ENCODE peak calls at places on chromosomes 11 and 22, in four cellular contexts. L is CD4-positive, CD25-positive, alpha-beta regulatory T cell; U is spleen; Z is RWPE1. A is an unnamed sample.

GRCh38 chr11:31687256-31687655 is 123.9 kb downstream of the PAX6 start:
- DNase-seq in Z (no peak), U (no peak), L (no peak), A (no peak)

GRCh38 chr11:16678466-16679116 is 59.9 kb upstream of the C11orf58 start:
- DNase-seq in L (no peak), Z (no peak), U (no peak), A (no peak)

GRCh38 chr11:107947904-107948303 is 19.7 kb downstream of the RAB39A start:
- DNase-seq in Z (no peak), L (no peak), U (no peak), A (no peak)

GRCh38 chr11:126440792-126441514 is 85.5 kb downstream of the ST3GAL4 start:
- DNase-seq in L (peak), Z (peak), U (peak), A (no peak)

GRCh38 chr11:100273066-100273815 is 413.8 kb upstream of the ARHGAP42 start:
- DNase-seq in L (no peak), U (peak), Z (no peak), A (no peak)

GRCh38 chr11:65606876-65607613 is 7.0 kb downstream of the MAP3K11 start:
- DNase-seq in L (no peak), Z (peak), U (peak), A (no peak)

GRCh38 chr11:85974126-85974525 is 94.8 kb downstream of the PICALM start:
- DNase-seq in U (no peak), Z (no peak), L (no peak), A (no peak)

GRCh38 chr11:126843096-126843495 is 157.5 kb downstream of the KIRREL3 start:
- DNase-seq in U (no peak), Z (no peak), L (no peak), A (no peak)

GRCh38 chr22:37222440-37222971 is 10.2 kb upstream of the SSTR3 start:
- DNase-seq in L (no peak), U (peak), Z (no peak), A (no peak)

GRCh38 chr11:112564228-112564955 is 303.7 kb upstream of the PLET1 start:
- DNase-seq in Z (peak), L (no peak), U (no peak), A (peak)

GRCh38 chr22:35498026-35498425 is 42.6 kb upstream of the RASD2 start:
- DNase-seq in U (no peak), Z (no peak), L (no peak), A (no peak)

GRCh38 chr11:2904153-2905052 is 18.8 kb upstream of the CDKN1C start:
- DNase-seq in U (no peak), L (no peak), Z (no peak), A (no peak)

GRCh38 chr11:110529043-110529442 is 99.3 kb downstream of the FDX1 start:
- DNase-seq in L (no peak), Z (no peak), U (no peak), A (no peak)

GRCh38 chr11:115222218-115222862 is 281.9 kb downstream of the CADM1 start:
- DNase-seq in U (no peak), Z (peak), L (peak), A (peak)

GRCh38 chr11:10627816-10628215 is 59.4 kb upstream of the LYVE1 start:
- DNase-seq in L (no peak), U (no peak), Z (no peak), A (no peak)

GRCh38 chr11:122207505-122207904 is 91.5 kb upstream of the BLID start:
- DNase-seq in L (no peak), Z (no peak), U (no peak), A (no peak)

GRCh38 chr11:96337541-96338530 is 5.2 kb downstream of the MAML2 start:
- DNase-seq in U (peak), Z (no peak), L (no peak), A (no peak)

GRCh38 chr11:18703001-18703763 is 4.6 kb downstream of the TMEM86A start:
- DNase-seq in U (no peak), Z (no peak), L (no peak), A (no peak)

GRCh38 chr22:38017272-38017920 is 33.0 kb upstream of the SOX10 start:
- DNase-seq in U (no peak), Z (no peak), L (no peak), A (no peak)

GRCh38 chr11:120235024-120235628 is 4.8 kb upstream of the POU2F3 start:
- DNase-seq in L (no peak), U (no peak), Z (peak), A (peak)

GRCh38 chr11:75450826-75451783 is 18.1 kb upstream of the KLHL35 start:
- DNase-seq in Z (no peak), U (no peak), L (no peak), A (no peak)

GRCh38 chr22:45478108-45478771 is 24.4 kb upstream of the FBLN1 start:
- DNase-seq in U (peak), Z (peak), L (no peak), A (no peak)

GRCh38 chr11:16841481-16841880 is 103.0 kb downstream of the C11orf58 start:
- DNase-seq in Z (no peak), L (no peak), U (no peak), A (no peak)

GRCh38 chr11:47215366-47215925 is 672 bp downstream of the DDB2 start:
- DNase-seq in U (no peak), L (no peak), Z (no peak), A (no peak)

GRCh38 chr11:47539681-47540039 is 13.3 kb downstream of the CELF1 start:
- DNase-seq in L (no peak), Z (peak), U (no peak), A (no peak)

GRCh38 chr11:86416494-86416893 is 41.8 kb downstream of the CCDC81 start:
- DNase-seq in U (no peak), L (no peak), Z (no peak), A (no peak)

GRCh38 chr11:74672956-74673895 is 58.0 kb downstream of the CHRDL2 start:
- DNase-seq in U (peak), L (no peak), Z (peak), A (no peak)

GRCh38 chr11:11179239-11179638 is 173.8 kb downstream of the CSNK2A3 start:
- DNase-seq in U (no peak), Z (peak), L (no peak), A (peak)

GRCh38 chr11:121453589-121454299 is 977 bp upstream of the SORL1-AS1 start:
- DNase-seq in Z (no peak), U (no peak), L (no peak), A (no peak)

GRCh38 chr11:130905512-130905911 is 10.8 kb downstream of the SNX19 start:
- DNase-seq in U (no peak), L (no peak), Z (no peak), A (no peak)

GRCh38 chr11:122368796-122369195 is 252.8 kb upstream of the BLID start:
- DNase-seq in L (no peak), Z (no peak), U (no peak), A (no peak)

GRCh38 chr11:975824-976223 is 50.2 kb downstream of the AP2A2 start:
- DNase-seq in L (no peak), U (peak), Z (no peak), A (no peak)

DNA sequence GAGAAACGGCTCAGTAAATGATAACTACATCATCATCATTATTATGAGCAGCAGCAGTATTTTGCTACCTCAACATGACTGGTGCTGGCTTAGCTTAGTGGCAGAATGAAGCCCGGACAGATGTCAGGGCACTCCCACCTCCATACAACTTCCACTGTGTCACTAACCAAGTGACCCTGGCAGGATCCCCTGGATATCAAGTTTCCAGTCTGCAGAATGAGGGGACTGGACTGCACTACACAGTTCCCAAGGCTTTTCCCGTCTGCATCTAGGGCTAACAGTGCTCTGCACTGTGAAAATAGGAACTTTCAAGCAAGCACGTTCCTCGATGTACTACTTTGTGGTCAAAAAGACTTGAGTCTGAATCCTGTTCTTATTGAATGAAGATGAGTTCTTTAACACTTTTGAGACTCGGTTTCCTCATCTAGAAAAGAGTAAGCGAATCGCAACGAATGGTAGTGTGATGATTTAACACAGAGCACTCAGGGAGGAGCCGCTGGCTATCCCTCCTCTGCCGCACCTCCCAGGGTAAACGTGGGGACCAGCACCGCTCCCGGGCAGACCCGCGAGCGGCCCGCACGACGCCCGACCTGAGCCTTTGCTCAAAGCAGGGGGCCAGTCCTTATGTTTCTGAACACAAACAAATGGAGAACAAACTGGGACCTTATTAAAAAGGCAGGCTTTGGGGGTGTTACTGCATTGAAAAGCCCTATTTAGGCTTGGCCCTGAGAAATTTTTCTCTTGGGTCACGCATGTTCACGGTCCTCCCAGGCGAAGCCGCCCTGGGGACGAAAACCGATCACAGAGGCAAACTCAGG is 910 bp downstream of the CLTCL1 start:
- DNase-seq in Z (no peak), L (no peak), U (peak), A (no peak)
- H3K27ac ChIP-seq in Z (peak), L (no peak), U (peak), A (peak)

GRCh38 chr22:23153994-23154393 is 8.7 kb downstream of the RAB36 start:
- DNase-seq in U (peak), L (no peak), Z (no peak), A (no peak)
- H3K27ac ChIP-seq in U (peak), L (no peak), Z (no peak), A (no peak)

GRCh38 chr11:68946416-68947090 is 34.2 kb downstream of the MRGPRD start:
- DNase-seq in L (no peak), Z (peak), U (peak), A (no peak)

GRCh38 chr11:68950268-68950667 is 30.5 kb downstream of the MRGPRD start:
- DNase-seq in Z (peak), U (no peak), L (no peak), A (no peak)

GRCh38 chr11:68948948-68949347 is 31.8 kb downstream of the MRGPRD start:
- DNase-seq in U (no peak), Z (no peak), L (no peak), A (no peak)

GRCh38 chr11:68947151-68947550 is 33.6 kb downstream of the MRGPRD start:
- DNase-seq in Z (no peak), U (no peak), L (no peak), A (no peak)

GRCh38 chr11:68948496-68948895 is 32.3 kb downstream of the MRGPRD start:
- DNase-seq in Z (no peak), L (no peak), U (no peak), A (no peak)
- H3K27ac ChIP-seq in Z (no peak), L (no peak), U (no peak), A (no peak)

GRCh38 chr11:64268028-64268686 is 16.3 kb downstream of the BAD start:
- DNase-seq in U (peak), Z (no peak), L (no peak), A (no peak)

GRCh38 chr11:64266339-64266738 is 15.0 kb downstream of the PLCB3 start:
- DNase-seq in U (peak), Z (peak), L (no peak), A (no peak)

GRCh38 chr11:64265176-64266160 is 14.1 kb downstream of the PLCB3 start:
- DNase-seq in U (peak), Z (no peak), L (no peak), A (no peak)

GRCh38 chr11:64268687-64269379 is 15.6 kb downstream of the BAD start:
- DNase-seq in U (peak), Z (no peak), L (no peak), A (no peak)

DNA sequence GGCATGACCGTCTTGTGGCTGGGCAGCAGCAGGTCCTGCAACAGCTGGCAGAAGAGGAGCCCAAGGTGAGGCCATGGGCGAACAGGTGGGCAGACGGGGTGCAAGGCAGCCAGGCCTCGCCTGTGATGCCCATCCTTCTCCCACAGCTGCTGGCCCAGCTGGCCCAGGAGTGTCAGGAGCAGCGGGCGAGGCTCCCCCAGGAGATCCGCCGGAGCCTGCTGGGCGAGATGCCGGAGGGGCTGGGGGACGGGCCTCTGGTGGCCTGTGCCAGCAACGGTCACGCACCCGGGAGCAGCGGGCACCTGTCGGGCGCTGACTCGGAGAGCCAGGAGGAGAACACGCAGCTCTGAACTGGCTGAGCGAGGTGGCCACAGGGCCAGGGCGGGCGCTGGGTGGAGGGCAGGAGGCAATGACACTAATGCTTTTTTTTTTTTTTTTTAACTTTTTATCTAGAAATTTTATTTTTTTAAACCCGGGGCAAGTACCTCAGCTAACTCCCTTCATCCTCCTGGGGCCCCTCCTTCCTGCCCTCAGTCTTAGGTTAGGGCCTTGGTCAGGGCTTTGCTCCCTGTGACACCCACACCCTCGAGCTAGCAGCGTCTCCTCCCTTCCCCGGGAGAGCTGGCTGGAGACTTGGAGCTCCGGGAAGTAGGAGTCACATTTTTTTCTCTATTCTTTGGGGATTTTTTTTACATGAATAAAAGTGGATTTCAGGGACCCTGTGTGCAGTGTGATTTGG is 16.0 kb downstream of the PLCB3 start:
- DNase-seq in L (no peak), U (peak), Z (no peak), A (no peak)
- H3K27ac ChIP-seq in L (no peak), U (peak), Z (peak), A (peak)

DNA sequence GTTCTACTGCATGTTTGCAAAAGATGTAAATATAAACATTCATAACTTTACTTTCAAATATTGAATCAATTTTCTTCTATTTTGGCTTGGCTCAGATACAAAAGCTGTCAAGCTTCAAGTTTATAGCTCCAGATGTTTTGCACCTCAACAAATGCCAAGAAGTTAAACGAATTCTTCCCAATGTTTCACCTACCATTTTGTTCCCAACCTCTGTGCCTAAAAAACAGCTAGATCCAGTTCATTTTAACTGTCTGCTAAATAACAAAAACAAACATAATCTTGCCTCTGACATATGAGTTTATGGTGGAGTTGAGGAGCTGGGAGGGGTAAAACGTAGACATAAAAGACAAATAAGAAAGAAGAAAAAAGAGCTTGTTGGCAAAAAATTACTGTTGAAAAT is 76.4 kb downstream of the RAB30 start:
- DNase-seq in U (no peak), L (no peak), Z (no peak), A (no peak)
- H3K27ac ChIP-seq in U (no peak), L (no peak), Z (no peak), A (no peak)

GRCh38 chr11:69135420-69136363 is 20.0 kb upstream of the SMIM38 start:
- DNase-seq in U (peak), L (no peak), Z (no peak), A (no peak)
- H3K27ac ChIP-seq in U (no peak), L (no peak), Z (no peak), A (no peak)

GRCh38 chr11:64208086-64208795 is 1.7 kb downstream of the FERMT3 start:
- DNase-seq in Z (no peak), U (peak), L (no peak), A (no peak)
- H3K27ac ChIP-seq in Z (peak), U (peak), L (peak), A (no peak)

DNA sequence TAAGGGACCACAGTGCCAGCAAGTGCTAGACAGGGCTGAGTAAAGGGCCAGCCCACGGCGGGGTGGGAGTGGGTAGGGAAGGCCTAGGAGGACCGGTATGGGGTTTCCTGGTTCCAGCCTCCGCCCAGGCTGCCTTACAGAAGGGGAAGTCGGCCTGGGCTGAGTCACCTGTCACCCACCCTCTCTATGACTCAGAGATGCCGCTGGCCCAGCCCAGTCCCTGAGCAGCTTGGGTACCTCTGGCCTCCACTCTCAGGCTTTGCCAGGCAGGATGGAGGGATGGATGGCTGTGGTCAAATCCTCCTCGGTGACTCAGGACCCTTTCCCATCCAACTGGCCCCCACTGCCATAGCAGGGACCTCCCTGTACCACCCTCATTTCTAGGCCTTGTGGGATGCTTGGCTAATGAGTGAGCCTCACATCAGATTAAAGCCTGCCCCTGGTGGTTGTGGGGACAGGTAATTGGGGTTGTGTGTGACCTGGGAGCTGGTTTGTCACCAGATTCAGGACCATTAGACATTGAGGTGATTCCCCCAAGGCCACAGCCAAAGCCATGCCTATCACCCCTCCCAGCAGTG is 13.9 kb downstream of the SLC35E4 start:
- DNase-seq in U (no peak), Z (peak), L (peak), A (peak)
- H3K27ac ChIP-seq in U (no peak), Z (peak), L (peak), A (peak)

GRCh38 chr22:40423882-40424640 is 53.7 kb downstream of the SGSM3 start:
- DNase-seq in U (peak), L (no peak), Z (no peak), A (no peak)

GRCh38 chr22:40421941-40422340 is 51.5 kb downstream of the SGSM3 start:
- DNase-seq in U (peak), L (no peak), Z (no peak), A (no peak)

GRCh38 chr22:40422558-40423245 is 52.3 kb downstream of the SGSM3 start:
- DNase-seq in Z (no peak), U (peak), L (no peak), A (no peak)

GRCh38 chr22:40425082-40425481 is 54.7 kb downstream of the SGSM3 start:
- DNase-seq in L (no peak), U (peak), Z (no peak), A (no peak)

GRCh38 chr22:40423246-40423753 is 52.9 kb downstream of the SGSM3 start:
- DNase-seq in U (peak), L (no peak), Z (no peak), A (no peak)
- H3K27ac ChIP-seq in U (no peak), L (no peak), Z (peak), A (no peak)

A was measured in epithelial cell of prostate.